ENCODE peak calls at places on chromosomes 7 and 10, in nine cellular contexts. K is non-pigmented ciliary epithelial cell; W is upper lobe of right lung; Q is cardiac septum; S is activated naive CD4-positive, alpha-beta T cell treated with Interleukin-2 at 50 U/mL for 16 hours; N is left ventricle myocardium inferior; L is activated CD4-positive, alpha-beta T cell treated with anti-CD3 and anti-CD28 coated beads, Interleukin-2, amount 50 U/mL, for 24 hours; B is NCI-H2029 treated with DMSO at 0.1 percent for 48 hours; C is activated T-cell treated with anti-CD3 and anti-CD28 coated beads for 1 hour. J is an unnamed sample.

GRCh38 chr7:138350701-138351357 is 109.2 kb upstream of the TRIM24 start:
- DNase-seq in N (no peak), S (no peak), B (no peak), W (no peak), L (no peak), K (no peak), C (no peak), Q (no peak), J (no peak)

GRCh38 chr7:42572046-42572445 is 335.0 kb upstream of the GLI3 start:
- DNase-seq in C (no peak), K (no peak), L (no peak), B (no peak), W (no peak), S (no peak), N (no peak), Q (no peak), J (no peak)

GRCh38 chr7:105389090-105389650 is 449 bp upstream of the SRPK2 start:
- DNase-seq in L (no peak), C (peak; percentile 8), N (peak; percentile 49), W (peak; percentile 76), Q (no peak), S (peak; percentile 26), B (no peak), K (no peak), J (peak; percentile 66)

GRCh38 chr10:64209574-64209973 is 688.4 kb downstream of the REEP3 start:
- DNase-seq in Q (no peak), L (no peak), W (no peak), B (no peak), N (peak; percentile 26), C (no peak), S (no peak), K (no peak), J (no peak)

GRCh38 chr10:73647211-73647874 is 6.1 kb upstream of the MYOZ1 start:
- DNase-seq in L (no peak), C (no peak), N (peak; percentile 64), W (peak; percentile 79), B (peak; percentile 9), Q (no peak), S (peak; percentile 16), K (no peak), J (peak; percentile 75)

GRCh38 chr10:72567421-72567820 is 58.5 kb downstream of the MICU1 start:
- DNase-seq in W (no peak), C (no peak), S (no peak), Q (no peak), N (no peak), L (no peak), K (no peak), B (no peak), J (no peak)

GRCh38 chr7:16092711-16093110 is 328.6 kb downstream of the CRPPA start:
- DNase-seq in L (no peak), S (no peak), N (no peak), C (no peak), W (no peak), K (no peak), B (no peak), Q (no peak), J (no peak)

GRCh38 chr7:131486346-131486745 is 70.1 kb downstream of the PODXL start:
- DNase-seq in N (no peak), C (no peak), B (no peak), W (no peak), S (no peak), L (no peak), Q (no peak), K (no peak), J (no peak)

GRCh38 chr10:114117728-114118127 is 56.3 kb downstream of the CCDC186 start:
- DNase-seq in S (no peak), B (no peak), C (no peak), N (no peak), K (no peak), L (no peak), W (no peak), Q (no peak), J (no peak)

GRCh38 chr10:24229909-24230308 is 21.0 kb downstream of the KIAA1217 start:
- DNase-seq in Q (no peak), B (no peak), L (no peak), S (no peak), K (no peak), W (no peak), N (no peak), C (no peak), J (no peak)

GRCh38 chr10:112278871-112279270 is 4.3 kb upstream of the TECTB start:
- DNase-seq in C (no peak), S (no peak), L (no peak), W (no peak), Q (no peak), N (no peak), B (no peak), K (no peak), J (no peak)

GRCh38 chr10:78523453-78523852 is 489.8 kb downstream of the RPS24 start:
- DNase-seq in K (no peak), W (no peak), Q (no peak), B (no peak), S (no peak), C (no peak), N (no peak), L (no peak), J (peak; percentile 34)

GRCh38 chr7:34759477-34760125 is 101.6 kb downstream of the NPSR1 start:
- DNase-seq in Q (no peak), N (no peak), B (peak; percentile 35), W (no peak), K (no peak), C (no peak), S (no peak), L (no peak), J (no peak)

GRCh38 chr10:121409466-121410104 is 188.7 kb downstream of the FGFR2 start:
- DNase-seq in N (no peak), C (no peak), Q (no peak), B (no peak), W (no peak), L (no peak), S (no peak), K (no peak), J (no peak)

GRCh38 chr10:62960416-62960815 is 144.2 kb upstream of the EGR2 start:
- DNase-seq in Q (no peak), L (no peak), W (no peak), N (no peak), C (no peak), K (peak; percentile 73), S (no peak), B (no peak), J (no peak)

GRCh38 chr7:1899201-1899600 is 229.1 kb downstream of the ELFN1 start:
- DNase-seq in Q (no peak), B (no peak), S (no peak), W (no peak), C (no peak), N (no peak), L (no peak), K (no peak), J (no peak)

GRCh38 chr7:17042211-17042610 is 160.4 kb upstream of the AGR3 start:
- DNase-seq in Q (no peak), W (no peak), S (no peak), C (no peak), K (no peak), B (no peak), L (no peak), N (no peak), J (no peak)

GRCh38 chr10:485776-486572 is 203.5 kb downstream of the DIP2C start:
- DNase-seq in S (no peak), C (no peak), B (peak; percentile 71), Q (peak; percentile 24), N (no peak), K (no peak), W (peak; percentile 48), L (no peak), J (no peak)

GRCh38 chr10:72087969-72088878 is at the start of gene SPOCK2:
- DNase-seq in N (no peak), B (no peak), W (no peak), Q (no peak), C (peak; percentile 59), L (peak; percentile 56), K (no peak), S (peak; percentile 71), J (no peak)

GRCh38 chr7:40836218-40836617 is 701.4 kb downstream of the SUGCT start:
- DNase-seq in B (no peak), S (no peak), C (no peak), Q (no peak), L (no peak), K (no peak), W (no peak), N (no peak), J (no peak)

GRCh38 chr10:69847883-69848282 is 46.2 kb downstream of the COL13A1 start:
- DNase-seq in W (no peak), N (no peak), C (no peak), Q (no peak), K (no peak), L (no peak), B (no peak), S (no peak), J (no peak)

GRCh38 chr7:42831051-42831952 is 80.6 kb downstream of the C7orf25 start:
- DNase-seq in K (peak; percentile 18), W (peak; percentile 61), Q (no peak), S (no peak), C (no peak), N (peak; percentile 17), L (no peak), B (no peak), J (peak; percentile 75)

GRCh38 chr10:114713525-114713924 is 55.5 kb upstream of the ABLIM1 start:
- DNase-seq in N (no peak), W (no peak), S (no peak), C (no peak), K (no peak), L (no peak), Q (no peak), B (no peak), J (no peak)

GRCh38 chr10:73889014-73889413 is 14.7 kb upstream of the CAMK2G start:
- DNase-seq in S (peak; percentile 34), Q (no peak), N (peak; percentile 56), L (no peak), B (no peak), C (no peak), K (no peak), W (peak; percentile 71), J (peak; percentile 69)

GRCh38 chr10:133133471-133134231 is 26.4 kb upstream of the KNDC1 start:
- DNase-seq in W (no peak), Q (peak; percentile 68), S (no peak), N (peak; percentile 8), L (no peak), B (no peak), C (no peak), K (no peak), J (peak; percentile 49)

GRCh38 chr10:58820862-58821559 is 308.3 kb downstream of the BICC1 start:
- DNase-seq in K (no peak), W (no peak), N (no peak), L (no peak), S (no peak), Q (no peak), B (no peak), C (no peak), J (no peak)

GRCh38 chr10:112950714-112951348 is 784 bp downstream of the TCF7L2 start:
- DNase-seq in L (no peak), C (no peak), K (no peak), W (peak; percentile 70), S (peak; percentile 15), Q (no peak), B (no peak), N (peak; percentile 23), J (peak; percentile 63)